ENCODE peak calls at places on chromosomes 7 and 10, in eight cellular contexts. L is activated T-cell treated with anti-CD3 and anti-CD28 coated beads for 1 hour; I is kidney tubule cell; R is astrocyte of the spinal cord; O is iris pigment epithelial cell; N is fibroblast of mammary gland; U is CD8-positive, alpha-beta T cell; S is GM12865. G is an unnamed sample.

GRCh38 chr7:151273646-151274375 is 25.3 kb upstream of the SMARCD3 start:
- DNase-seq in L (no peak), I (no peak), R (no peak), O (no peak), N (no peak), U (no peak), S (no peak), G (no peak)

GRCh38 chr10:6114758-6115410 is 26.1 kb downstream of the RBM17 start:
- DNase-seq in L (no peak), I (peak), R (peak), O (peak), N (peak), U (no peak), S (peak), G (no peak)

GRCh38 chr10:57018452-57018851 is 657.4 kb upstream of the ZWINT start:
- DNase-seq in L (no peak), I (no peak), R (no peak), O (no peak), N (no peak), U (no peak), S (no peak), G (no peak)

GRCh38 chr7:67631496-67631895 is 634.9 kb downstream of the TYW1 start:
- DNase-seq in L (no peak), I (no peak), R (no peak), O (no peak), N (no peak), U (no peak), S (no peak), G (no peak)

GRCh38 chr7:142300689-142301088 is 42.8 kb upstream of the PRSS58 start:
- DNase-seq in L (no peak), I (no peak), R (no peak), O (no peak), N (peak), U (no peak), S (peak), G (peak)

GRCh38 chr10:125146791-125147604 is 13.4 kb downstream of the CTBP2 start:
- DNase-seq in L (no peak), I (peak), R (peak), O (peak), N (peak), U (no peak), S (no peak), G (no peak)

GRCh38 chr7:49703876-49704275 is 69.6 kb upstream of the VWC2 start:
- DNase-seq in L (no peak), I (peak), R (no peak), O (no peak), N (no peak), U (no peak), S (no peak), G (no peak)

GRCh38 chr10:5297466-5297865 is 67.3 kb upstream of the UCN3 start:
- DNase-seq in L (no peak), I (no peak), R (no peak), O (peak), N (peak), U (no peak), S (peak), G (no peak)

GRCh38 chr7:2139004-2139652 is 93.6 kb downstream of the MAD1L1 start:
- DNase-seq in L (no peak), I (no peak), R (no peak), O (no peak), N (no peak), U (no peak), S (no peak), G (no peak)

G was measured in Karpas-422.